ENCODE peak calls at places on chromosomes 3 and 15, in nine cellular contexts. N, S, W, F, V, I, U, X and O are unnamed samples.

GRCh38 chr3:72494076-72495000 is 353.9 kb downstream of the SHQ1 start:
- DNase-seq in F (no peak), U (no peak), X (no peak), W (no peak), I (no peak), S (no peak), N (no peak), V (peak), O (no peak)

GRCh38 chr15:43928152-43928551 is 101.3 kb downstream of the WDR76 start:
- DNase-seq in V (no peak), X (no peak), U (peak), I (no peak), S (no peak), N (no peak), W (no peak), F (no peak), O (no peak)

GRCh38 chr3:13139471-13140065 is 66.3 kb upstream of the IQSEC1 start:
- DNase-seq in I (no peak), F (no peak), N (no peak), U (no peak), W (no peak), V (no peak), S (no peak), X (no peak), O (no peak)

GRCh38 chr3:62139957-62140356 is 233.4 kb downstream of the FEZF2 start:
- DNase-seq in U (no peak), X (no peak), S (no peak), I (peak), V (peak), W (peak), F (no peak), N (no peak), O (no peak)

GRCh38 chr15:84727429-84727828 is 11.5 kb upstream of the SEC11A start:
- DNase-seq in N (no peak), W (no peak), I (peak), V (peak), S (no peak), X (no peak), U (no peak), F (no peak), O (no peak)

GRCh38 chr3:63232764-63233396 is 45.2 kb upstream of the SYNPR start:
- DNase-seq in X (no peak), F (no peak), S (no peak), V (peak), W (peak), U (no peak), I (no peak), N (no peak), O (no peak)

GRCh38 chr3:168156479-168156878 is 60.8 kb upstream of the GOLIM4 start:
- DNase-seq in N (no peak), W (no peak), S (no peak), I (no peak), U (no peak), X (no peak), V (no peak), F (no peak), O (no peak)

GRCh38 chr15:101288905-101289513 is 6.0 kb downstream of the SNRPA1 start:
- DNase-seq in I (peak), W (no peak), N (no peak), F (no peak), X (no peak), V (peak), U (no peak), S (no peak), O (no peak)

GRCh38 chr3:45792036-45792435 is 4.3 kb downstream of the SLC6A20 start:
- DNase-seq in F (no peak), W (no peak), X (no peak), N (no peak), I (no peak), S (no peak), V (no peak), U (no peak), O (no peak)

GRCh38 chr3:170868577-170869239 is 1.3 kb downstream of the RPL22L1 start:
- DNase-seq in W (no peak), N (no peak), U (no peak), V (no peak), X (no peak), F (no peak), S (no peak), I (no peak), O (no peak)

GRCh38 chr15:82165948-82166376 is 96.6 kb downstream of the EFL1 start:
- DNase-seq in F (no peak), V (peak), U (no peak), W (no peak), X (no peak), S (no peak), N (no peak), I (peak), O (no peak)

GRCh38 chr3:60017631-60018030 is 967.8 kb upstream of the CFAP20DC start:
- DNase-seq in V (no peak), S (no peak), U (no peak), X (no peak), F (peak), N (no peak), I (no peak), W (peak), O (no peak)

GRCh38 chr15:53758412-53758811 is 1.1 kb downstream of the WDR72 start:
- DNase-seq in V (no peak), N (no peak), F (no peak), U (peak), W (no peak), S (no peak), I (no peak), X (no peak), O (no peak)

GRCh38 chr3:42024578-42025387 is 62.9 kb upstream of the ULK4 start:
- DNase-seq in F (no peak), S (no peak), I (no peak), X (no peak), U (peak), N (no peak), W (peak), V (peak), O (no peak)

GRCh38 chr3:18354706-18355105 is 70.4 kb downstream of the SATB1 start:
- DNase-seq in X (no peak), S (no peak), U (no peak), V (no peak), F (no peak), W (no peak), N (no peak), I (no peak), O (no peak)

GRCh38 chr3:124845406-124845805 is 41.8 kb downstream of the ITGB5 start:
- DNase-seq in S (no peak), N (no peak), I (peak), V (peak), U (no peak), W (peak), F (no peak), X (no peak), O (no peak)

GRCh38 chr3:106473576-106474506 is 605.0 kb upstream of the CBLB start:
- DNase-seq in I (no peak), N (no peak), W (no peak), U (no peak), S (no peak), V (no peak), F (peak), X (no peak), O (no peak)

GRCh38 chr15:57198654-57199241 is 177.6 kb upstream of the CGNL1 start:
- DNase-seq in W (peak), U (peak), V (no peak), X (no peak), I (no peak), F (no peak), S (no peak), N (no peak), O (no peak)

GRCh38 chr3:167084566-167084965 is 295.5 kb downstream of the ZBBX start:
- DNase-seq in I (no peak), V (no peak), X (no peak), U (no peak), S (no peak), N (no peak), F (no peak), W (no peak), O (no peak)

GRCh38 chr15:99452010-99452409 is 113.8 kb upstream of the MEF2A start:
- DNase-seq in V (no peak), N (peak), X (no peak), F (no peak), W (no peak), U (no peak), I (no peak), S (no peak), O (no peak)

GRCh38 chr3:89262561-89262960 is 155.1 kb downstream of the EPHA3 start:
- DNase-seq in I (no peak), U (no peak), W (no peak), F (no peak), V (no peak), N (no peak), X (no peak), S (no peak), O (no peak)

GRCh38 chr15:25508369-25509002 is 69.7 kb upstream of the UBE3A start:
- DNase-seq in V (peak), X (no peak), U (peak), N (no peak), F (no peak), I (peak), S (no peak), W (peak), O (no peak)

GRCh38 chr3:179688847-179689246 is 36.0 kb downstream of the USP13 start:
- DNase-seq in X (no peak), N (no peak), F (no peak), S (no peak), U (no peak), V (no peak), I (peak), W (peak), O (no peak)

GRCh38 chr3:96966181-96966929 is 152.0 kb downstream of the EPHA6 start:
- DNase-seq in S (no peak), U (no peak), I (no peak), V (no peak), X (no peak), W (no peak), F (no peak), N (no peak), O (no peak)

GRCh38 chr3:123499316-123499715 is 50.4 kb upstream of the ADCY5 start:
- DNase-seq in X (no peak), U (no peak), F (no peak), V (peak), S (no peak), W (peak), N (no peak), I (peak), O (no peak)

GRCh38 chr3:140093742-140094141 is 158.8 kb downstream of the CLSTN2 start:
- DNase-seq in W (peak), F (no peak), V (peak), N (no peak), I (peak), X (no peak), U (no peak), S (no peak), O (peak)

GRCh38 chr15:48641416-48641815 is 4.1 kb downstream of the FBN1 start:
- DNase-seq in W (peak), I (peak), U (no peak), V (peak), F (no peak), N (no peak), S (no peak), X (no peak), O (no peak)

GRCh38 chr3:103624289-103624688 is 1189.5 kb downstream of the ZPLD1 start:
- DNase-seq in I (no peak), U (no peak), N (no peak), F (no peak), W (no peak), S (no peak), V (no peak), X (no peak), O (no peak)

GRCh38 chr15:55526559-55527036 is 18.6 kb upstream of the DNAAF4 start:
- DNase-seq in F (no peak), V (peak), N (no peak), U (peak), S (no peak), W (peak), X (no peak), I (peak), O (peak)

GRCh38 chr15:39195988-39196486 is 384.8 kb upstream of the THBS1 start:
- DNase-seq in X (no peak), W (peak), S (no peak), I (peak), F (no peak), N (no peak), U (no peak), V (peak), O (no peak)

GRCh38 chr3:129068291-129068886 is 7.8 kb downstream of the GP9 start:
- DNase-seq in U (no peak), V (peak), F (no peak), X (no peak), S (no peak), W (no peak), I (no peak), N (no peak), O (peak)

GRCh38 chr15:48555244-48555804 is 90.2 kb downstream of the FBN1 start:
- DNase-seq in X (no peak), N (no peak), I (peak), U (no peak), V (no peak), F (no peak), W (peak), S (no peak), O (no peak)

GRCh38 chr15:92907229-92907628 is 7.1 kb downstream of the CHD2 start:
- DNase-seq in N (no peak), I (peak), U (no peak), W (peak), V (no peak), X (no peak), S (no peak), F (no peak), O (no peak)

GRCh38 chr15:53525894-53526293 is 233.6 kb downstream of the WDR72 start:
- DNase-seq in I (no peak), S (no peak), F (no peak), N (no peak), V (no peak), W (no peak), X (no peak), U (no peak), O (no peak)

GRCh38 chr3:195460355-195460754 is 17.5 kb upstream of the ACAP2 start:
- DNase-seq in U (no peak), V (no peak), S (no peak), W (no peak), X (no peak), N (no peak), F (no peak), I (no peak), O (no peak)

GRCh38 chr15:93152951-93153350 is 63.9 kb upstream of the RGMA start:
- DNase-seq in S (no peak), F (no peak), N (no peak), I (no peak), W (peak), U (no peak), X (no peak), V (peak), O (peak)